ENCODE peak calls at places on chromosome 10, in eight cellular contexts. A, K, V, H, R, B, L and Y are unnamed samples. For H3K4me1, the result is how much of the 10 kb centered on the place peaks cover.

GRCh38 chr10:129094813-129095212 is 372.2 kb upstream of the MGMT start:
- DNase-seq in A (no peak), K (no peak), V (no peak), H (no peak), R (no peak), B (no peak), L (no peak), Y (no peak)

GRCh38 chr10:80552151-80552646 is 14.5 kb downstream of the SH2D4B start:
- DNase-seq in A (peak), K (no peak), V (no peak), H (peak), R (no peak), B (peak), L (peak), Y (no peak)

GRCh38 chr10:125734823-125735222 is 15.3 kb downstream of the EDRF1 start:
- DNase-seq in A (no peak), K (no peak), V (no peak), H (no peak), R (no peak), B (no peak), L (no peak), Y (no peak)

GRCh38 chr10:3491571-3491970 is 293.4 kb downstream of the KLF6 start:
- DNase-seq in A (no peak), K (no peak), V (no peak), H (no peak), R (no peak), B (no peak), L (no peak), Y (no peak)

GRCh38 chr10:62560207-62560819 is 186.1 kb downstream of the ZNF365 start:
- DNase-seq in A (peak), K (no peak), V (no peak), H (no peak), R (no peak), B (no peak), L (peak), Y (peak)

GRCh38 chr10:61164458-61165160 is 220.6 kb upstream of the RHOBTB1 start:
- DNase-seq in A (no peak), K (peak), V (no peak), H (peak), R (peak), B (no peak), L (no peak), Y (no peak)

GRCh38 chr10:14583252-14583651 is 191.4 kb downstream of the FAM107B start:
- DNase-seq in A (no peak), K (no peak), V (no peak), H (peak), R (no peak), B (no peak), L (peak), Y (no peak)

GRCh38 chr10:13978844-13979227 is 351.9 kb downstream of the FRMD4A start:
- DNase-seq in A (no peak), K (no peak), V (no peak), H (no peak), R (no peak), B (no peak), L (no peak), Y (no peak)

GRCh38 chr10:119669975-119670640 is 18.9 kb downstream of the BAG3 start:
- DNase-seq in A (no peak), K (peak), V (no peak), H (no peak), R (no peak), B (no peak), L (no peak), Y (no peak)

GRCh38 chr10:104938031-104938430 is 296.9 kb downstream of the SORCS3 start:
- DNase-seq in A (no peak), K (no peak), V (no peak), H (no peak), R (no peak), B (no peak), L (no peak), Y (no peak)

GRCh38 chr10:115063702-115064479 is 29.3 kb upstream of the ATRNL1 start:
- DNase-seq in A (no peak), K (no peak), V (no peak), H (no peak), R (no peak), B (no peak), L (no peak), Y (no peak)

GRCh38 chr10:28840202-28840601 is 162.9 kb downstream of the BAMBI start:
- DNase-seq in A (no peak), K (no peak), V (no peak), H (no peak), R (no peak), B (no peak), L (no peak), Y (no peak)

GRCh38 chr10:16847644-16848043 is 30.4 kb upstream of the RSU1 start:
- DNase-seq in A (no peak), K (no peak), V (no peak), H (no peak), R (no peak), B (no peak), L (no peak), Y (no peak)

GRCh38 chr10:19819419-19820033 is 3.3 kb downstream of the PLXDC2 start:
- DNase-seq in A (no peak), K (no peak), V (no peak), H (no peak), R (peak), B (no peak), L (peak), Y (no peak)

GRCh38 chr10:19970707-19971106 is 154.5 kb downstream of the PLXDC2 start:
- DNase-seq in A (no peak), K (no peak), V (no peak), H (no peak), R (no peak), B (no peak), L (no peak), Y (no peak)

GRCh38 chr10:104256335-104257080 is 1.8 kb downstream of the GSTO1 start:
- DNase-seq in A (no peak), K (no peak), V (no peak), H (no peak), R (no peak), B (no peak), L (no peak), Y (no peak)

GRCh38 chr10:69929575-69929974 is 123.1 kb upstream of the MACROH2A2 start:
- DNase-seq in A (no peak), K (no peak), V (no peak), H (no peak), R (no peak), B (no peak), L (no peak), Y (no peak)

GRCh38 chr10:86361134-86362128 is 5.2 kb downstream of the GRID1 start:
- DNase-seq in A (peak), K (no peak), V (peak), H (no peak), R (no peak), B (peak), L (peak), Y (no peak)

GRCh38 chr10:499991-500390 is 189.5 kb downstream of the DIP2C start:
- DNase-seq in A (peak), K (no peak), V (peak), H (no peak), R (no peak), B (peak), L (no peak), Y (no peak)

GRCh38 chr10:494556-494955 is 194.9 kb downstream of the DIP2C start:
- DNase-seq in A (peak), K (no peak), V (no peak), H (no peak), R (no peak), B (no peak), L (no peak), Y (no peak)

GRCh38 chr10:498760-499435 is 190.6 kb downstream of the DIP2C start:
- DNase-seq in A (peak), K (no peak), V (peak), H (no peak), R (no peak), B (no peak), L (no peak), Y (no peak)

GRCh38 chr10:497898-498451 is 191.5 kb downstream of the DIP2C start:
- DNase-seq in A (peak), K (no peak), V (peak), H (no peak), R (no peak), B (no peak), L (no peak), Y (no peak)

DNA sequence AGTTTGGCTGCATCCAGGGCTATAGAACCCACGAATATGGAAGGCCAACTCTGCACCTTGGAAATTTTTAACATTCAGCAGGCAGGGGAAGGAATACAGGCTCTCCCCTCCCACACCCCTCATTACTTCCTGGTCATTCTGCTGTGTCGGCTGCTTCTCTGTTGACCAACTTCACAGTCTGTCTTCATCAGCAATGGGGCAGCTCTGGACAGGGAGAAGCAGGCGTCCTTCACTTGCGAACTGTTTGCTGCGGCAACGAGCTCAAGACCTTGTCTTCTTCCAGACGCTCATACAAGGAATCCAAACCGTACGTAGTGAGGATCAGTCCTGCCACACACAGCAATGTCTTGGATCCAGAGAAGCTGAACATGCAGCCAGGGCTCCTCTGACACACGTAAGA is 192.2 kb downstream of the DIP2C start:
- DNase-seq in A (peak), K (no peak), V (peak), H (no peak), R (no peak), B (peak), L (no peak), Y (no peak)
- H3K4me1 ChIP-seq in A (half or more), K (under half), V (under half), H (half or more), R (under half), B (under half), L (under half), Y (under half)

GRCh38 chr10:78211476-78212110 is 177.9 kb downstream of the RPS24 start:
- DNase-seq in A (no peak), K (no peak), V (peak), H (no peak), R (peak), B (no peak), L (no peak), Y (peak)
- H3K27ac ChIP-seq in A (peak), K (no peak), V (no peak), H (peak), R (peak), B (no peak), L (peak), Y (no peak)

DNA sequence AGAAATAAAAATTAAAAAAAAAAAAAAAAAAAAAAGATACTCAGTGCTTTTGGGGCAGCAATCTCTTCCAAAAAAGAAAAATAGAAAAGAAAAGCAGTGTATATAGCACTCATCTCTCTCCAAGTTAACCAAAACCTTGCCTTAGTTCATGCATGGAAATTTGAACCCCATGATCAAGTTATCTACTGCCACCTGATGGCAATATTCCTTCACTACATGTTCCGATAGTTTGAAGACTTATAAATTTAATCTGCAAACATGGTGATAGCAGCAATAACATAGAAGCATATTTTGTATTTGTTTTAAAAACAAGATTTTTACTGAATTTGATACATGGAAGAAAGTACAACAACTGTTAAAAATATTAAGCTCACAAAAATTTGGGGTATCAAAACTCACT is 48.6 kb upstream of the SLIT1 start:
- DNase-seq in A (no peak), K (no peak), V (no peak), H (no peak), R (peak), B (no peak), L (no peak), Y (peak)
- TF ChIP-seq EP300 in A (no peak), K (no peak), V (no peak), H (no peak), R (no peak), B (no peak), L (no peak), Y (no peak)

DNA sequence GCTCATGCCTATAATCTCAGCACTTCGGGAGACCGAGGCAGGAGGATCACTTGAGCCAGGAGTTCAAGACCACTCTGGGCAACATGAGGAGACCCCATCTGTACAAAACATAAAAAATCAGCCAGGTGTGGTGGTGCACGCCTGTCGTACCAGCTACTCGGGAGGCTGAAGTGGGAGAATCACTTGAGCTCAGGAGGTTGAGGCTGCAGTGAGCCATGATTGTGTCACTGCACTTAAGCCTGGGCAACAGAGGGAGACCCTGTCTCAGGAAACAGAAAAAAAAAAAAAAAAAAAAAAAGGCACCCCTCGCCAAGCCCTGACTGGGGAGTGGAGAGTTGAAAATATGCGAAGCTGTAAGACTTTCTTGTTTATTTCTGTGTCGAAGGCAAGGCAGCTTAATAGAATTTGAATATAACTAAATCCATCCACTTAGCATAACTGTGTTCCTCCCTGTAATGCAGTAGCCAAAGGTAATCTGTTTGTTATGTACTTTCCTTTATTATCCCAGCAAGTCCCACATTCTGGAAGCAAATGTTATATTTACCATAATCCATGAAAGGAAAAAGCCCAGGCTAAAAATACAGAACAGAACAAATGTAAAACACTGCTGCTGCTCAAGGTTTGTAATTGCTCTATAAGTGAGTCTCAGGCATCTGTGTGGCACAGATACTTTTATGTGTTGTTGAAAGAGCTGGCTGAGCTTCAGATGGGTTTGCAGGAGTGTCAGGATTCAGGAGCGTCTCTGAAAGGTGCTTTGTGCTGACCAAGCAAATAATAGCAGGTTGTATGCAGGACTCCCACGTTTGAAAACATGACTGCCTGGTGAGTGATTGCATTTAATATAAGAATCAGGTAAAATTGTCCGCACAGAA is 127.2 kb downstream of the CELF2 start:
- DNase-seq in A (no peak), K (no peak), V (no peak), H (no peak), R (no peak), B (no peak), L (no peak), Y (no peak)
- H3K4me1 ChIP-seq in A (under half), K (under half), V (under half), H (half or more), R (under half), B (under half), L (half or more), Y (under half)

GRCh38 chr10:1978593-1978992 is 241.3 kb upstream of the ADARB2 start:
- DNase-seq in A (no peak), K (no peak), V (no peak), H (no peak), R (no peak), B (no peak), L (no peak), Y (no peak)
- H3K27ac ChIP-seq in A (no peak), K (no peak), V (no peak), H (no peak), R (no peak), B (no peak), L (no peak), Y (no peak)

DNA sequence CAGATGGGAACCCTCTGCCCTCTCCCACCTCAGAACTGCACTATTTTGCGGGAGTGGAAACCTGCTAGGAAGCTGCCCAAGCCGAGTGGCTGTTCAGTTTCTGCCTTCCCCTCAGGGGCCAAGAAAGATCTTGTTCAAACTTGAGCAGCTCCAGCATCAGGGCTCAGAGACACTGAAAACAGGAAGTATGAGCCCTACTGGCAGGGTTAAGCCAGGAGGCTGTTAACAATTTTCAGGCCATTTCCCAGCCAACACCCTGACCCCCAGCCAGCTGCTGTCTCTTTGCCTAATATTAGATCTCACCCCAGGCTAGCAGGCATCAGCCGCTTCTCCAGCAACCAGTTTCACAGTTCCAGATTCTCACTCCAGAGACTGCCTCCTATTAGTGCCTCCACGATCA is 9.2 kb downstream of the PLAU start:
- DNase-seq in A (peak), K (no peak), V (peak), H (no peak), R (no peak), B (no peak), L (peak), Y (no peak)
- TF ChIP-seq EP300 in A (no peak), K (no peak), V (no peak), H (no peak), R (no peak), B (no peak), L (no peak), Y (peak)

DNA sequence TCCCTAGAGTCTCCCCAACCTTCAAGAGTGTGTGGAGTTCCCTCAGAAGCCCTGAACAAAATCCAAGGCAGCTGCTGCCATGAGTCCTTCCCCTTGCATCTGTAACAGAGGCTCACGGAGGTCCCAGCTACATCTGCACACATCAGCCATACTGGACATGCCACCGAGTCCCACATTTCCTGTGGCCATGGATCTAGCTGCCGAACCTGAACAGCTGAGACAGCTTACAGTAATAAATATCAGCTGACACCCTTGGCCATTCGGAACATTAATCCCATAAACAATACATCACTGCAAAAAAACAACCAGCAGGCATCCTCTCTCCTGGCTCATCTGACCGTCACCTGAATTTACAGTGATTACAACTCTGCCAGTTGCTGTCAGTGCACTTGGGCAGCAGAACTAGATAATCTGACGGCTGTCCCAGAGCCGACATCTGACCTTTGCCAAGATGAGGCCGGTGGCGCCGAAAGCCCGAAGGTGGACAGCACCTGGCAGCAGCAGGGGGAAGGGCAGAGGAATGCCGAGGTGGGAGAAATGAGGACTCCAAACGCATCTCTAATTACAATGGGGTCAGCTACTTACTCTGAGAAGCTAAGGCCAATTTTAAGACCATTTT is 33.6 kb downstream of the TRIM8 start:
- DNase-seq in A (peak), K (no peak), V (no peak), H (no peak), R (no peak), B (no peak), L (peak), Y (no peak)
- H3K4me1 ChIP-seq in A (half or more), K (under half), V (under half), H (half or more), R (under half), B (half or more), L (half or more), Y (half or more)